ENCODE peak calls at places on chromosomes 2 and 18, in eight cellular contexts. N is sigmoid colon, C is testis, W is Peyer's patch, R is uterus, E is heart left ventricle, P is tibial nerve, U is stomach. B is an unnamed sample.

GRCh38 chr2:114442545-114442944 is at the start of gene DPP10:
- DNase-seq in N (no peak), C (peak), W (no peak), R (no peak), E (no peak), P (no peak), U (no peak), B (no peak)

GRCh38 chr2:219430633-219431615 is 3.7 kb upstream of the SPEG start:
- DNase-seq in N (peak), C (peak), W (no peak), R (no peak), E (peak), P (no peak), U (no peak), B (no peak)

GRCh38 chr18:74495581-74496507 is at the start of gene CNDP2:
- DNase-seq in N (peak), C (peak), W (peak), R (peak), E (peak), P (peak), U (peak), B (peak)

GRCh38 chr2:234677758-234678538 is 181.1 kb upstream of the ARL4C start:
- DNase-seq in N (no peak), C (no peak), W (no peak), R (no peak), E (no peak), P (no peak), U (no peak), B (no peak)

GRCh38 chr2:227908266-227909054 is 37.0 kb downstream of the DAW1 start:
- DNase-seq in N (no peak), C (no peak), W (no peak), R (no peak), E (no peak), P (no peak), U (no peak), B (no peak)

GRCh38 chr2:240817496-240818292 is 2.3 kb downstream of the KIF1A start:
- DNase-seq in N (peak), C (no peak), W (no peak), R (no peak), E (no peak), P (no peak), U (peak), B (no peak)

GRCh38 chr2:69222984-69223658 is 163.9 kb downstream of the GFPT1 start:
- DNase-seq in N (no peak), C (no peak), W (no peak), R (no peak), E (peak), P (no peak), U (peak), B (no peak)

GRCh38 chr2:23385351-23385747 is 370 bp downstream of the KLHL29 start:
- DNase-seq in N (peak), C (peak), W (peak), R (peak), E (peak), P (no peak), U (no peak), B (no peak)

GRCh38 chr2:216006164-216006663 is 7.1 kb downstream of the MREG start:
- DNase-seq in N (no peak), C (peak), W (peak), R (peak), E (peak), P (no peak), U (no peak), B (peak)

GRCh38 chr2:148813603-148814065 is 61.4 kb upstream of the KIF5C start:
- DNase-seq in N (no peak), C (no peak), W (peak), R (no peak), E (no peak), P (no peak), U (peak), B (no peak)
- TF ChIP-seq CTCF in N (no peak), C (no peak), W (peak), R (no peak), E (no peak), P (no peak), U (no peak), B (no peak)

GRCh38 chr2:9424447-9425164 is 1.2 kb downstream of the CPSF3 start:
- DNase-seq in N (no peak), C (no peak), W (no peak), R (no peak), E (no peak), P (no peak), U (no peak), B (no peak)

GRCh38 chr2:9423922-9424272 is 443 bp downstream of the CPSF3 start:
- DNase-seq in N (no peak), C (peak), W (no peak), R (no peak), E (no peak), P (no peak), U (no peak), B (no peak)

GRCh38 chr2:9423100-9423921 is at the start of the genes CPSF3 and ITGB1BP1:
- DNase-seq in N (peak), C (peak), W (peak), R (peak), E (peak), P (peak), U (peak), B (peak)

GRCh38 chr2:9420495-9420894 is 2.8 kb downstream of the ITGB1BP1 start:
- DNase-seq in N (no peak), C (no peak), W (no peak), R (no peak), E (no peak), P (no peak), U (no peak), B (no peak)

GRCh38 chr2:9422321-9423099 is 818 bp downstream of the ITGB1BP1 start:
- DNase-seq in N (peak), C (peak), W (peak), R (peak), E (peak), P (no peak), U (peak), B (no peak)
- TF ChIP-seq POLR2A in N (no peak), C (no peak), W (no peak), R (no peak), E (no peak), P (no peak), U (no peak), B (no peak)

GRCh38 chr2:59754336-59754735 is 799.1 kb downstream of the BCL11A start:
- DNase-seq in N (no peak), C (peak), W (no peak), R (no peak), E (no peak), P (no peak), U (no peak), B (no peak)
- TF ChIP-seq CTCF in N (no peak), C (no peak), W (no peak), R (no peak), E (no peak), P (no peak), U (no peak), B (no peak)

DNA sequence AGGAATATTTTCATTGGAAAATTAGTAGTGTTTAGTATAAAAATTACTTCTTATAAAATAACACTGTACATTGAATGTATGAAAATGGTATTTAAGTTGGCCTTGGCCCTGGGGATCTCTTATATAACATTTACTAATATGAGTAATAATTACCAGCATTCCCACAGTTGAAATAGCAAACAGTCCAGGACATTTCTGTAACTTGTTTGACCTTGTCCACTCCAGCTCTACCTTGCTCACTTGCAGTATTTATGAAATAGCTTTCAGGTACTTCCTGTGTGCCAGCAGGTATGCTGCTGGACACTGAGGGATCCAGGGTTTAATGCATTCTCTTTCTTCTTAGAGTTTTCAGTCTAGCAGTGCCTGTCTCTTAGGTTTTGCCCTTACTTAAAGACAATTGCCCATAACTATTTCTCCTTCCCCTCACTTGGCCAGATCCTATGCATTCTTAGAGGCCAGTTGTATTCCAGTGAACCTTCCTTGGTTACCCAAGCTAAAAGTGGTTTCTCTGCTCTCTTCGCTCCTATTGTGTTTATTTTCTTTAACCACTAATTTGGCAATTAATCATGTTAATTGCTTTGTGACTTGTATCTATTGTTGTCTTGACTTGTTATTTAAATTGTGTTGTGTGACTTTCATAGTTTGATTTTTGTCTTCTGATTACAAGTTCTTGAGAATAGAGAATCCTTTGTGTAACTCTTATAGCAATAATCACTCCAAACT is 25.9 kb downstream of the BABAM2 start:
- DNase-seq in N (no peak), C (no peak), W (no peak), R (no peak), E (no peak), P (no peak), U (no peak), B (no peak)
- TF ChIP-seq POLR2A in N (no peak), C (no peak), W (no peak), R (no peak), E (no peak), P (no peak), U (no peak), B (no peak)

GRCh38 chr18:49601211-49601610 is 39.4 kb downstream of the LIPG start:
- DNase-seq in N (no peak), C (no peak), W (no peak), R (no peak), E (no peak), P (no peak), U (no peak), B (no peak)
- TF ChIP-seq CTCF in N (no peak), C (no peak), W (no peak), R (no peak), E (no peak), P (no peak), U (no peak), B (no peak)